ENCODE peak calls at places on chromosomes 2 and 18, in eight cellular contexts. One of them, this sample, is unnamed.

GRCh38 chr2:189096769-189097447 is 82.7 kb downstream of the COL5A2 start:
- DNase-seq in prostate gland: no peak
- DNase-seq in ovary: no peak
- DNase-seq in right lobe of liver: no peak
- DNase-seq in tibial nerve: no peak
- DNase-seq in HCT116: peak; percentile 21
- DNase-seq in sigmoid colon: no peak
- DNase-seq in upper lobe of left lung: no peak
- DNase-seq in this sample: no peak

GRCh38 chr2:200147371-200147770 is 159.1 kb upstream of the SPATS2L start:
- DNase-seq in prostate gland: no peak
- DNase-seq in HCT116: no peak
- DNase-seq in ovary: no peak
- DNase-seq in upper lobe of left lung: no peak
- DNase-seq in right lobe of liver: no peak
- DNase-seq in tibial nerve: no peak
- DNase-seq in sigmoid colon: no peak
- DNase-seq in this sample: no peak

GRCh38 chr2:118973542-118973951 is 31.6 kb downstream of the MARCO start:
- DNase-seq in tibial nerve: no peak
- DNase-seq in HCT116: no peak
- DNase-seq in prostate gland: no peak
- DNase-seq in sigmoid colon: peak; percentile 75
- DNase-seq in ovary: no peak
- DNase-seq in right lobe of liver: no peak
- DNase-seq in upper lobe of left lung: peak; percentile 59
- DNase-seq in this sample: no peak

GRCh38 chr2:191018663-191019119 is 4.7 kb upstream of the STAT1 start:
- DNase-seq in ovary: no peak
- DNase-seq in prostate gland: no peak
- DNase-seq in right lobe of liver: no peak
- DNase-seq in tibial nerve: no peak
- DNase-seq in HCT116: no peak
- DNase-seq in upper lobe of left lung: no peak
- DNase-seq in sigmoid colon: no peak
- DNase-seq in this sample: no peak

GRCh38 chr2:121862286-121862685 is 106.8 kb downstream of the TSN start:
- DNase-seq in prostate gland: no peak
- DNase-seq in HCT116: no peak
- DNase-seq in ovary: no peak
- DNase-seq in upper lobe of left lung: no peak
- DNase-seq in tibial nerve: no peak
- DNase-seq in right lobe of liver: no peak
- DNase-seq in sigmoid colon: no peak
- DNase-seq in this sample: no peak

GRCh38 chr2:224160917-224161316 is 121.8 kb upstream of the SERPINE2 start:
- DNase-seq in sigmoid colon: no peak
- DNase-seq in HCT116: no peak
- DNase-seq in upper lobe of left lung: no peak
- DNase-seq in ovary: peak; percentile 58
- DNase-seq in prostate gland: no peak
- DNase-seq in right lobe of liver: no peak
- DNase-seq in tibial nerve: no peak
- DNase-seq in this sample: peak; percentile 60

GRCh38 chr2:12032975-12033374 is 286.5 kb downstream of the LPIN1 start:
- DNase-seq in upper lobe of left lung: no peak
- DNase-seq in sigmoid colon: no peak
- DNase-seq in tibial nerve: no peak
- DNase-seq in HCT116: no peak
- DNase-seq in right lobe of liver: no peak
- DNase-seq in prostate gland: no peak
- DNase-seq in ovary: no peak
- DNase-seq in this sample: no peak

GRCh38 chr18:58397385-58398132 is 231.3 kb downstream of the ALPK2 start:
- DNase-seq in ovary: no peak
- DNase-seq in right lobe of liver: no peak
- DNase-seq in upper lobe of left lung: no peak
- DNase-seq in HCT116: no peak
- DNase-seq in prostate gland: no peak
- DNase-seq in tibial nerve: no peak
- DNase-seq in sigmoid colon: no peak
- DNase-seq in this sample: no peak

GRCh38 chr18:59075923-59076322 is 63.8 kb upstream of the SEC11C start:
- DNase-seq in tibial nerve: no peak
- DNase-seq in prostate gland: no peak
- DNase-seq in HCT116: no peak
- DNase-seq in ovary: no peak
- DNase-seq in sigmoid colon: no peak
- DNase-seq in upper lobe of left lung: no peak
- DNase-seq in right lobe of liver: no peak
- DNase-seq in this sample: no peak

GRCh38 chr18:37107748-37108522 is 279.0 kb downstream of the KIAA1328 start:
- DNase-seq in sigmoid colon: no peak
- DNase-seq in upper lobe of left lung: no peak
- DNase-seq in tibial nerve: no peak
- DNase-seq in HCT116: no peak
- DNase-seq in ovary: no peak
- DNase-seq in prostate gland: no peak
- DNase-seq in right lobe of liver: no peak
- DNase-seq in this sample: no peak

GRCh38 chr2:218631837-218632236 is 24.1 kb downstream of the PLCD4 start:
- DNase-seq in ovary: no peak
- DNase-seq in prostate gland: no peak
- DNase-seq in tibial nerve: no peak
- DNase-seq in sigmoid colon: no peak
- DNase-seq in HCT116: peak; percentile 6
- DNase-seq in upper lobe of left lung: no peak
- DNase-seq in right lobe of liver: no peak
- DNase-seq in this sample: no peak

GRCh38 chr2:27621524-27621923 is 7.3 kb downstream of the CCDC121 start:
- DNase-seq in upper lobe of left lung: no peak
- DNase-seq in right lobe of liver: no peak
- DNase-seq in ovary: no peak
- DNase-seq in tibial nerve: no peak
- DNase-seq in prostate gland: no peak
- DNase-seq in sigmoid colon: no peak
- DNase-seq in HCT116: no peak
- DNase-seq in this sample: no peak

DNA sequence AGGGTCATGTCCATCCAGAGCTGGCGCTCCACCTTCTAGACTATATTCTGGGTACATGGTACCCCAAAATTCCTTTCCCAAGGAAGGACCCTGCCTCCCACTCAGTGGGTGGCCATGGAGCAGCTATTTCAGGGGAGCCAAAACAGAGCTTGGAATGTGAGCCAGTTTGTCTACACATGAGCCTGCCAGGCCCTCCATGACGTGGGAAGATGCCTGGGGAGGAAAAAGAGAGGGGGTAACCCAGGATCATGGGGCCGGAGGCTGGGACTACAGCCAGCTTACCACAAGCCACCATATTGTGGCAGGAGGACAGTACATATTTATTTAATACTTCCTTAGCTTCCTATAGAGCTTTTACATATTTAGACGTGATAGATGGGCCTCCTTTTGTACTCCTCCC is 414.7 kb upstream of the TNP1 start:
- DNase-seq in HCT116: no peak
- DNase-seq in tibial nerve: no peak
- DNase-seq in right lobe of liver: no peak
- DNase-seq in upper lobe of left lung: no peak
- DNase-seq in prostate gland: no peak
- DNase-seq in ovary: no peak
- DNase-seq in sigmoid colon: peak; percentile 69
- DNase-seq in this sample: no peak
- TF ChIP-seq POLR2A in HCT116: no peak
- TF ChIP-seq POLR2A in tibial nerve: no peak
- TF ChIP-seq POLR2A in right lobe of liver: no peak
- TF ChIP-seq POLR2A in upper lobe of left lung: no peak
- TF ChIP-seq POLR2A in prostate gland: no peak
- TF ChIP-seq POLR2A in ovary: no peak
- TF ChIP-seq POLR2A in sigmoid colon: no peak
- TF ChIP-seq POLR2A in this sample: no peak

DNA sequence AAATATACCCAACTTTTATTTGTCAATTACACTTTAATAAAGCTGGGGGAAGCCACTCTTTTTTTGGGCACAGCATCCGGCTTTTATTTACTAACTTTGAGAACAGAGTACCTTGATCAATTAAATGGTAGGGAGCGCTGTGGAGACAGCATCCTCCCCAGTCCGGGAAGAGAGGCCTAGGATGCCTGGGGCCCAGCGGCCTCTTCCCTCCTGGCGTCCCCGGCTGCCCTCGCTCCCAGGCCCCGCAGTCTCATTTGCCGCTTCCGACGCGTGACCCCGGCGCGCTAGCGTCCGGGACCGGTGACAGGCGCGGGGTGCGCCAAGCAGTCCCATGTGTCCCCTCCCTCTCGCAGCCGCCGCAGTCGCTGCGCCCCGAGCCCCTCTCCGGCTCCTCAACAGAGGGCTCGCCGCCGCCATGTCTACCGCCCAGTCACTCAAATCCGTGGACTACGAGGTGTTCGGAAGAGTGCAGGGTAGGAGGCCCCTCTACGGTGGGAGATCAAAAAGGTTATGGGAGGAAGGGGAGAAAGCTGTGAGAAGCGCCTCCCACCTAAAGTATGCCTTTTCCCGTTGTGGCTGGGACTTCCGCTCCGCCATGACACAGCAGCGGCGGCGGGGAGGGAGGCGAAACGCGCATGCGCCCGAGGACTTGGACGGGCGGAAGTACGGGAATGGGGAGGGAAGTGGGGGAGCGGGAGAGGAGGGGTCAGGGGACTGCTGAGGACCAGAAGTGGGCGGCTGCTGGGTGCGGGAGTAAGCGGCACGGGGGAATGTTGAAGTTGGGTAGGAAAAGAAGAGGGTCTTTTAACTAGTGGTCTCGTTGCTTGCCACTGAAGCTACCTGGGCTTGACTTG is at the start of gene ACYP2:
- DNase-seq in right lobe of liver: peak; percentile 97
- DNase-seq in prostate gland: peak; percentile 93
- DNase-seq in ovary: peak; percentile 96
- DNase-seq in HCT116: peak; percentile 92
- DNase-seq in upper lobe of left lung: peak; percentile 95
- DNase-seq in tibial nerve: peak; percentile 91
- DNase-seq in sigmoid colon: peak; percentile 98
- DNase-seq in this sample: peak; percentile 97
- TF ChIP-seq POLR2A in right lobe of liver: peak; percentile 96
- TF ChIP-seq POLR2A in prostate gland: peak; percentile 68
- TF ChIP-seq POLR2A in ovary: peak; percentile 92
- TF ChIP-seq POLR2A in HCT116: peak; percentile 90
- TF ChIP-seq POLR2A in upper lobe of left lung: peak; percentile 91
- TF ChIP-seq POLR2A in tibial nerve: peak; percentile 76
- TF ChIP-seq POLR2A in sigmoid colon: peak; percentile 72
- TF ChIP-seq POLR2A in this sample: peak; percentile 93

DNA sequence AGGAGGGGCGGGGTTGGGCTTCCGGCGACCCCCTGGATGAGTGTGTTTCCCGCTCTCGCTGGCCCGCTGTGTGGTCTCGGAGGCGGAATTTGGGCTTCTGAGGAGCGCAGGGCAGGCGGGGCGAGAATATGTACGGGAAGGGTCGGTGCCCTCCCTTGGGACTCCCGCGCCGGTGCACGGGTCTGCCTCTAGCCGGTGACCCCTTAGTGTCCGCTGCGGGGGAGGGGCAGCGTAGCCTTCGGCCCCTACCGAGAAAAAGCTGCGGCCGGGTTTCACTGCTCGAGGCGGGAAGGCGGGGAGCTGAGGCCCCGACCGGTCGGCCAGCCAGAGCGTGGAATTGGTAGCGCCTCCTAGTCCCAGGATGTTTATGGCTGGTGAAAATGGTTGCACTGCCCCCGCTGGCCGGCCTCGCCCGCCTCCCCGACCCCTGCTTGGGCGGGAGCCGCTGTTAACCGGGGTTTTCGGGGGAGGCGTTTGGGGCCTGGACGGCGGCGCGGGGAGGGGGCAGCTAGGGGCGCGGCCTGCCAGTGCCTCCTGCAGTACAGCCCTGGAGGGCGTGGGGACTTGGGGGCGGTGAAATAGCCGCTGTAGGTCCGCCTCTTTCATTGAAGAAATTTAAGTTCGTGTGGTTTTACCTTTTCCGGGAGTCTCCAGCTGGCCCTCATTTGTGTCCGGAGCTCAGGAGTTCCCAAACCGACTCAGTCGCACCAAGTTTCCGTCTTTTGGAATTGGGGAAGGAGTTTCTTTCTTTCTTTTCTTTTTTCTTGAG is at the start of gene UGP2:
- DNase-seq in prostate gland: peak; percentile 91
- DNase-seq in upper lobe of left lung: peak; percentile 98
- DNase-seq in right lobe of liver: peak; percentile 98
- DNase-seq in sigmoid colon: peak; percentile 96
- DNase-seq in HCT116: peak; percentile 80
- DNase-seq in ovary: peak; percentile 88
- DNase-seq in tibial nerve: peak; percentile 87
- DNase-seq in this sample: peak; percentile 89
- TF ChIP-seq POLR2A in prostate gland: peak; percentile 83
- TF ChIP-seq POLR2A in upper lobe of left lung: peak; percentile 71
- TF ChIP-seq POLR2A in right lobe of liver: peak; percentile 97
- TF ChIP-seq POLR2A in sigmoid colon: peak; percentile 56
- TF ChIP-seq POLR2A in HCT116: no peak
- TF ChIP-seq POLR2A in ovary: peak; percentile 61
- TF ChIP-seq POLR2A in tibial nerve: peak; percentile 55
- TF ChIP-seq POLR2A in this sample: peak; percentile 50

GRCh38 chr18:39415471-39415870 is 1849.9 kb upstream of the CELF4 start:
- DNase-seq in ovary: no peak
- DNase-seq in upper lobe of left lung: no peak
- DNase-seq in right lobe of liver: no peak
- DNase-seq in tibial nerve: no peak
- DNase-seq in sigmoid colon: no peak
- DNase-seq in HCT116: no peak
- DNase-seq in prostate gland: no peak
- DNase-seq in this sample: no peak
- TF ChIP-seq POLR2A in ovary: no peak
- TF ChIP-seq POLR2A in upper lobe of left lung: no peak
- TF ChIP-seq POLR2A in right lobe of liver: no peak
- TF ChIP-seq POLR2A in tibial nerve: no peak
- TF ChIP-seq POLR2A in sigmoid colon: no peak
- TF ChIP-seq POLR2A in HCT116: no peak
- TF ChIP-seq POLR2A in prostate gland: no peak
- TF ChIP-seq POLR2A in this sample: no peak

DNA sequence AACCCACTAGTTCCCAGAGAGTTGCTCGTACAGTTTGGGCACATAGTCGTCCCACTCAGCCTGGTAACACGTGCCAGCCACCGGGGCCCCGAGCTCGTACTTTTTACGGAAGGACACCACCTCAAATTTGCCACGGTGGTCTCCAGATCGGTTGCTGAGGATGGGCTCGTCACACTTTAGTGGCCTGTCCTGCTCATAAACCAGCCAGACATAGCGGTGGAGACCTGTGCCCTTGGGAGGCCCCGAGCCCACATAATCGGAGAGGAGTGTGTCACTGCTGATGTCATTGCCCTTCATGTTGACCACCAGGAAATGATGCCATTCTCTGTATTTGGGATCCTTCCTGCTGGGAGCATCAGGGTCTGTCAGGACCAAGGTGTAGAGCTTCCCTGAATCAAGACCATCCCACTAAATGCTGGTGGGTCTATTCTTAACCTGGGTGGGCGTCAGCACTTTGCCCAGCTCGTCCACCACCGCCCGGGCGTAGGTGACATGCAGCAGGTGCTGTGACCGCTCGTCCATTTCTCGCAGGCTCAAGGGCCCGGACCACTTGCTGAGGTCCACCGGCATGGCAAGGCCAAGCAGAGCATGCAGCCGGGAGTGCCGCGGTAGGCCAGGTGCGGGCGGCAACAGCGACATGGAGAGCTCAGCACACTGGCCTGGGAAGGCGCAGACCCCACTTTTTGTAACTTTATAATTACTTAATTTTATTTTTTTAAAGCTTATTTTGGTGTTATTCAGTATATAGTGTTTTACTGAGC is 12.9 kb downstream of the RETSAT start:
- DNase-seq in tibial nerve: no peak
- DNase-seq in upper lobe of left lung: no peak
- DNase-seq in HCT116: no peak
- DNase-seq in ovary: no peak
- DNase-seq in sigmoid colon: no peak
- DNase-seq in right lobe of liver: no peak
- DNase-seq in prostate gland: no peak
- DNase-seq in this sample: no peak
- TF ChIP-seq POLR2A in tibial nerve: no peak
- TF ChIP-seq POLR2A in upper lobe of left lung: no peak
- TF ChIP-seq POLR2A in HCT116: no peak
- TF ChIP-seq POLR2A in ovary: no peak
- TF ChIP-seq POLR2A in sigmoid colon: no peak
- TF ChIP-seq POLR2A in right lobe of liver: no peak
- TF ChIP-seq POLR2A in prostate gland: no peak
- TF ChIP-seq POLR2A in this sample: no peak

This sample was measured in adrenal gland.